ENCODE peak calls at places on chromosome 12, in nine cellular contexts. P, Q, Z, C, I, B, O, F and E are unnamed samples.

GRCh38 chr12:51683763-51684357 is 92.8 kb downstream of the SCN8A start:
- DNase-seq in C (no peak), B (no peak), Q (no peak), O (no peak), P (no peak), Z (peak), F (peak), I (peak), E (no peak)

GRCh38 chr12:2341051-2341751 is 288.4 kb downstream of the CACNA1C start:
- DNase-seq in I (no peak), Z (no peak), B (no peak), Q (no peak), F (no peak), O (no peak), P (no peak), C (no peak), E (no peak)

GRCh38 chr12:30996255-30996654 is 69.7 kb downstream of the TSPAN11 start:
- DNase-seq in O (no peak), B (no peak), I (peak), Q (no peak), Z (no peak), P (no peak), F (peak), C (no peak), E (no peak)

GRCh38 chr12:2895511-2895910 is 4.8 kb downstream of the TULP3 start:
- DNase-seq in F (no peak), Z (no peak), Q (no peak), P (no peak), I (no peak), C (no peak), B (no peak), O (no peak), E (no peak)

GRCh38 chr12:100234591-100235304 is 32.1 kb downstream of the DEPDC4 start:
- DNase-seq in Q (no peak), Z (no peak), P (no peak), I (peak), F (peak), O (peak), B (no peak), C (no peak), E (peak)

GRCh38 chr12:32603071-32603470 is 76.0 kb upstream of the DNM1L start:
- DNase-seq in O (no peak), Q (no peak), C (no peak), P (no peak), B (no peak), F (no peak), I (no peak), Z (no peak), E (no peak)

GRCh38 chr12:74111688-74112360 is 425.8 kb upstream of the ATXN7L3B start:
- DNase-seq in C (no peak), B (no peak), P (peak), I (no peak), Z (peak), F (no peak), Q (peak), O (peak), E (peak)

GRCh38 chr12:2535583-2536187 is 259.1 kb upstream of the FKBP4 start:
- DNase-seq in B (no peak), O (no peak), P (peak), Q (no peak), Z (no peak), I (peak), C (no peak), F (peak), E (no peak)

GRCh38 chr12:2640709-2641108 is 154.1 kb upstream of the FKBP4 start:
- DNase-seq in O (peak), Q (no peak), P (peak), B (peak), Z (peak), C (peak), I (peak), F (peak), E (no peak)

GRCh38 chr12:116454950-116455447 is 104.2 kb upstream of the MAP1LC3B2 start:
- DNase-seq in C (no peak), Z (no peak), Q (no peak), F (peak), B (no peak), P (no peak), O (no peak), I (peak), E (no peak)

GRCh38 chr12:95859947-95860850 is 1.4 kb downstream of the SNRPF start:
- DNase-seq in B (no peak), C (no peak), Z (no peak), Q (no peak), O (no peak), F (no peak), P (no peak), I (no peak), E (no peak)

GRCh38 chr12:50166776-50167025 is 468 bp downstream of the CERS5 start:
- DNase-seq in B (no peak), P (no peak), Q (no peak), I (no peak), O (peak), Z (peak), F (no peak), C (peak), E (no peak)

GRCh38 chr12:116423053-116423452 is 136.1 kb upstream of the MAP1LC3B2 start:
- DNase-seq in Z (no peak), C (peak), B (no peak), Q (no peak), O (no peak), F (peak), I (peak), P (no peak), E (no peak)

GRCh38 chr12:8698132-8698829 is 490 bp downstream of the RIMKLB start:
- DNase-seq in F (peak), I (peak), B (no peak), P (peak), O (peak), Z (peak), Q (peak), C (peak), E (no peak)

GRCh38 chr12:81354327-81354932 is 276.6 kb downstream of the ACSS3 start:
- DNase-seq in Q (no peak), C (no peak), O (no peak), Z (no peak), P (no peak), B (no peak), F (no peak), I (no peak), E (no peak)

GRCh38 chr12:51183349-51183748 is 10.4 kb upstream of the TFCP2 start:
- DNase-seq in Q (no peak), F (no peak), I (no peak), O (peak), C (no peak), B (no peak), P (no peak), Z (no peak), E (no peak)

GRCh38 chr12:24960222-24960855 is 11.4 kb upstream of the BCAT1 start:
- DNase-seq in I (peak), P (no peak), O (peak), C (no peak), F (peak), Q (no peak), Z (no peak), B (no peak), E (peak)

GRCh38 chr12:25422241-25422640 is 130.8 kb downstream of the LMNTD1 start:
- DNase-seq in P (no peak), O (no peak), Q (no peak), Z (no peak), C (no peak), I (no peak), F (no peak), B (no peak), E (no peak)

GRCh38 chr12:38543151-38543550 is 226.6 kb downstream of the ALG10B start:
- DNase-seq in Z (no peak), I (no peak), F (no peak), P (peak), C (no peak), B (no peak), O (no peak), Q (no peak), E (no peak)

GRCh38 chr12:39990122-39991101 is 115.5 kb downstream of the SLC2A13 start:
- DNase-seq in Z (peak), Q (no peak), C (peak), O (peak), B (no peak), F (peak), P (peak), I (peak), E (peak)

GRCh38 chr12:31591308-31591901 is 469 bp upstream of the DENND5B start:
- DNase-seq in P (no peak), C (peak), F (no peak), O (peak), Z (peak), B (no peak), Q (no peak), I (peak), E (no peak)

GRCh38 chr12:103632554-103633216 is 45.6 kb downstream of the STAB2 start:
- DNase-seq in P (peak), B (no peak), Q (peak), F (peak), I (peak), O (peak), Z (peak), C (no peak), E (peak)

GRCh38 chr12:8847435-8847834 is 25.0 kb downstream of the A2ML1 start:
- DNase-seq in C (no peak), I (no peak), F (no peak), Z (no peak), P (no peak), B (no peak), Q (no peak), O (no peak), E (no peak)

GRCh38 chr12:124392271-124392990 is 97.5 kb downstream of the RFLNA start:
- DNase-seq in B (no peak), I (no peak), C (no peak), O (peak), F (peak), Q (no peak), P (no peak), Z (no peak), E (no peak)

GRCh38 chr12:75289678-75290200 is 40.4 kb downstream of the CAPS2 start:
- DNase-seq in C (no peak), P (no peak), I (peak), Q (no peak), B (no peak), O (no peak), Z (no peak), F (peak), E (peak)

GRCh38 chr12:52121848-52122838 is 42.6 kb downstream of the SMIM41 start:
- DNase-seq in O (peak), Z (peak), I (no peak), Q (peak), C (no peak), B (no peak), P (peak), F (peak), E (peak)

GRCh38 chr12:118984206-118984943 is 3.0 kb downstream of the SRRM4 start:
- DNase-seq in Q (no peak), I (no peak), B (no peak), Z (no peak), F (no peak), P (no peak), C (no peak), O (no peak), E (no peak)

DNA sequence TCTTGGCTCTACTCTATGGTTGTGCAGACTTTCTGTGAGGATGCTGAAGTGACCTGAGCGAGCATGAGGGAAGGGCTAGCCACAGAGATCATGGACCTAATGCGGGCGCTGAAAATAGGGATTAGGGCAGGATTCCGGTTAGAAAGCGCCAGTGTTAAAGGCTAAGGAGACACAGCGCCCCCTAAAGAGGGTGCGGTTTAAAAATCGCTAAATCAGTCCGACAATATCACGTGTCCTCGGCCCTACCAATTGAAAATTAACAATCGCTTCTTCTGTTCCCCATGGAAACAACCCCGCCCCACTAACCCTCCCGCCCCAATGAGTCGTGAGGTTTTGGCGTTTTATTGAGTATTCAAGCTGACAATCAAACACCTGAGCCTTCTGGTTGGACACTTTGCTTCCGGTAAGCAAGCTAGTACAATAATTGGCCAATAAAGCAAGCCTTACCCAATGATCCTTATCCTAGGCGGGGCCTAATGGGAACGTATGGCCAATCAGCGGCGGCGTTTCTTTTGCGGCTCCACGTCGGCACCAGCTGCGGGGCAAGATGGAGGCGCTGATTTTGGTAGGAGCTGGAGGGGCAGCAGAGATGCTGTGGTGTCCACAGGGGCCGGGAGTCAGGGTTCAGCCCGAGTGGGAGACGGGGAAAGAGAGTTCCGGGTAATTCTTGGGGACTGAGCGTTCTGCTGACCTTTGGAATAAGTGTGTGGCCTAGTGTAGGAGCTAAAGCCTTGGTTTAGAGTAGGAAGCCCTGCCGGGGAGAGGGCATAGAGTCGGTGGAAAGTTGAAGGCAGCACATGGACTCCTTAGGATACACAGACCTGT is at the start of gene COPZ1:
- DNase-seq in F (peak), Q (peak), O (peak), Z (peak), B (peak), I (peak), P (peak), C (peak), E (peak)
- H3K4me3 ChIP-seq in F (peak), Q (peak), O (peak), Z (peak), B (peak), I (peak), P (peak), C (peak), E (peak)

GRCh38 chr12:132190834-132191500 is 46.7 kb downstream of the NOC4L start:
- DNase-seq in I (no peak), Z (no peak), Q (no peak), B (no peak), F (no peak), C (no peak), O (no peak), P (no peak), E (no peak)
- H3K4me3 ChIP-seq in I (no peak), Z (no peak), Q (no peak), B (no peak), F (no peak), C (no peak), O (no peak), P (no peak), E (no peak)

DNA sequence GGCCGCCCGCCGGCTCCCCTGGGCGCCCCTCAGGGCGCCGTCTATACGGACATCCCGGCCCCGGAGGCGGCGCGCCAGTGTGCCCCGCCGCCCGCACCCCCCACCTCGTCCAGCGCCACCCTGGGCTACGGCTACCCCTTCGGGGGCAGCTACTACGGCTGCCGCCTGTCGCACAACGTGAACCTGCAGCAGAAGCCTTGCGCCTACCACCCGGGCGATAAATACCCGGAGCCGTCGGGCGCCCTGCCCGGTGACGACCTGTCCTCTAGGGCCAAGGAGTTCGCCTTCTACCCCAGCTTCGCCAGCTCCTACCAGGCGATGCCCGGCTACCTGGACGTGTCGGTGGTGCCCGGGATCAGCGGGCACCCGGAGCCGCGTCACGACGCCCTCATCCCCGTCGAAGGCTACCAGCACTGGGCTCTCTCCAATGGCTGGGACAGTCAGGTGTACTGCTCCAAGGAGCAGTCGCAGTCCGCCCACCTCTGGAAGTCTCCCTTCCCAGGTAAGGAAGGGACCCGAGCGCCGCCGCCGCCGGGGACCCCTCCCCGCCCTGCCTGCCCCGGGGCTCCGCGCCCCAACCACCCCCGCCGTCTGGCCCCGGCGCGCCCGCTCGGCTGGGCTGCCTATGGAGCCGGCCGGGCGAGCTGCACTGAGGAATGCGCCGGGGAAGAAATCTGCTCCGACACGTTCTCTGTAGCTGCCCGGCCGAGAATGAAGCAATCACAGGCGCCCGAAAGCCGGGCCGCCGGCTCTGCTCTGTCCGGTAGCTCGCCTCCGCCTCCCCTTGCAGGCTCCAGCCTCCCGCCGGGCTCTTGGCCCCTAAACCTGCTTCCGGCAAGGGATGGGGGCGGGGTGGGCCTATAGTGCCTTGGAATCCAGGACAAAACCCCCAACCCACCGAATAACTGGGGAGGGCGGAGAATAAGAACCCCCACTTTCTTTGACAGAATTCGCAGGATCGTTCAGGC is 794 bp downstream of the HOXC13 start:
- DNase-seq in C (no peak), P (no peak), B (no peak), I (peak), Q (no peak), F (no peak), O (no peak), Z (no peak), E (no peak)
- H3K4me3 ChIP-seq in C (no peak), P (no peak), B (no peak), I (no peak), Q (no peak), F (no peak), O (peak), Z (no peak), E (no peak)

DNA sequence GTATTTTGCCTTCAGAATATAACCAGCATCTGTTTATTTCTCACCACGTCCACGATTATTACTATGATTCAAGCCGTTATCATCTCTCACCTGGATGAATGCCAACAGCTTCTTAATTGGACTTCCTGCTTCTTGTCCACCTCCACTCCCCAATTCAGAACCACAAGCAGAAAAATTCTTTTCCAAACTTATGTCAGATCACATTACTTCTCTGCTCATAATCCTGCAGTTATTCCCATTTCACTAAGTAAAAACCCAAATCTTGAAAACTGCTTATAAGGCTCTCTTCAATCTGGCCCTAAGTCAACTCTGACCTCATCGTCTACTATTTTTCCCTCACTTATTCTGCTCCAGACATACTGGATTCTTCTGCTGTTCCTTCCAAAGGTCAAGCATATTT is 2.0 kb downstream of the CRY1 start:
- DNase-seq in P (no peak), F (peak), Q (no peak), Z (peak), I (peak), B (no peak), C (no peak), O (no peak), E (no peak)
- H3K4me3 ChIP-seq in P (peak), F (peak), Q (peak), Z (no peak), I (peak), B (peak), C (no peak), O (peak), E (no peak)

GRCh38 chr12:4307593-4308333 is 13.2 kb upstream of the TIGAR start:
- DNase-seq in B (no peak), I (peak), Q (peak), C (peak), Z (peak), O (peak), F (peak), P (peak), E (no peak)
- H3K4me3 ChIP-seq in B (no peak), I (no peak), Q (no peak), C (no peak), Z (no peak), O (no peak), F (no peak), P (no peak), E (no peak)

GRCh38 chr12:6069452-6070093 is 54.9 kb downstream of the VWF start:
- DNase-seq in Q (no peak), O (peak), B (no peak), C (peak), I (peak), F (peak), P (no peak), Z (no peak), E (peak)
- H3K4me3 ChIP-seq in Q (no peak), O (no peak), B (no peak), C (no peak), I (no peak), F (no peak), P (no peak), Z (no peak), E (no peak)

DNA sequence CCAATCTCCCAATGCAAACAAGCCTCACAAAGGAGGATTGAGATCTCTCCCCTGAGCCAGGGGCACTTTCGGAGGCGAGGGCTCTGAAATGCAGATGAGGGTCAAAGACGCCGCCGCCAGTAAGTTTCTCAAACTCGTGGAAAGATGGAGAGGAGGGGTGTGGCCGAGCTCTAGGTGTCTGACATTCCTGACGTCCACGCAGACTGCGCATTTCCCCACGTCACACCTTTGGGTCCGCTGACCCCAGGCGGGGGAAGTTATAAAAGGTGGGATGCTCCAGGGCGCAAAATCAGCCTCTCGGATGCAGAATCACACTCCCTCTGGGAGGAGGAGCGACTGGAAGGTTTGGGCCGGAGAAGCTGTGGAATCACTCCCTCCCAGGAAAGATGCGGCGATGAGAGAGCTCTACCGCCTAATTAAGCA is 2.1 kb downstream of the COL2A1 start:
- DNase-seq in Z (no peak), Q (peak), F (no peak), O (no peak), I (no peak), B (no peak), P (no peak), C (no peak), E (no peak)
- H3K4me3 ChIP-seq in Z (peak), Q (peak), F (peak), O (no peak), I (peak), B (peak), P (peak), C (peak), E (no peak)